ENCODE peak calls at places on chromosomes 1 and 21, in four cellular contexts. One of them, this sample, is unnamed.

GRCh38 chr1:39671793-39672550 is at the start of gene NT5C1A:
- DNase-seq in heart right ventricle: peak; percentile 67
- DNase-seq in substantia nigra: peak; percentile 56
- DNase-seq in Calu3: peak; percentile 19
- DNase-seq in this sample: no peak

GRCh38 chr21:27526451-27526850 is 559.6 kb upstream of the ADAMTS5 start:
- DNase-seq in heart right ventricle: no peak
- DNase-seq in substantia nigra: no peak
- DNase-seq in Calu3: no peak
- DNase-seq in this sample: no peak

GRCh38 chr1:226608699-226609505 is 60.3 kb downstream of the STUM start:
- DNase-seq in heart right ventricle: peak; percentile 67
- DNase-seq in substantia nigra: peak; percentile 60
- DNase-seq in Calu3: peak; percentile 76
- DNase-seq in this sample: no peak

GRCh38 chr1:94044891-94045290 is 76.1 kb downstream of the ABCA4 start:
- DNase-seq in heart right ventricle: no peak
- DNase-seq in substantia nigra: no peak
- DNase-seq in Calu3: no peak
- DNase-seq in this sample: no peak

GRCh38 chr21:33024278-33025103 is 1.2 kb upstream of the OLIG2 start:
- DNase-seq in heart right ventricle: no peak
- DNase-seq in substantia nigra: no peak
- DNase-seq in Calu3: no peak
- DNase-seq in this sample: no peak

GRCh38 chr1:209805341-209805781 is 581 bp downstream of the IRF6 start:
- DNase-seq in heart right ventricle: no peak
- DNase-seq in substantia nigra: no peak
- DNase-seq in Calu3: peak; percentile 44
- DNase-seq in this sample: no peak

GRCh38 chr1:181119076-181119989 is 30.8 kb downstream of the IER5 start:
- DNase-seq in heart right ventricle: no peak
- DNase-seq in substantia nigra: no peak
- DNase-seq in Calu3: peak; percentile 71
- DNase-seq in this sample: no peak

GRCh38 chr1:88890790-88891317 is 513 bp downstream of the GTF2B start:
- DNase-seq in heart right ventricle: no peak
- DNase-seq in substantia nigra: peak; percentile 22
- DNase-seq in Calu3: peak; percentile 23
- DNase-seq in this sample: no peak

GRCh38 chr1:226688056-226688748 is 50.9 kb downstream of the ITPKB start:
- DNase-seq in heart right ventricle: no peak
- DNase-seq in substantia nigra: peak; percentile 89
- DNase-seq in Calu3: no peak
- DNase-seq in this sample: no peak

This sample was measured in GM04504.